ENCODE peak calls at places on chromosomes 4 and X, in six cellular contexts. Q is nephron progenitor cell; Z is fibroblast of mammary gland; I is stimulated activated effector memory CD8-positive, alpha-beta T cell treated with anti-CD3 and anti-CD28 coated beads, Interleukin-12 subunit alpha, Interleukin-12 subunit beta, amount 100 ng/mL, for 72 hours; H is BJ; R is frontal cortex. G is an unnamed sample.

GRCh38 chr4:95627004-95627403 is 78.2 kb upstream of the UNC5C start:
- DNase-seq in Q (no peak), Z (no peak), I (no peak), H (no peak), R (no peak), G (no peak)

GRCh38 chr4:169658970-169659735 is 38.8 kb downstream of the CLCN3 start:
- DNase-seq in Q (no peak), Z (no peak), I (no peak), H (no peak), R (no peak), G (no peak)

GRCh38 chr4:17762705-17763104 is 18.7 kb downstream of the FAM184B start:
- DNase-seq in Q (no peak), Z (peak), I (no peak), H (no peak), R (no peak), G (no peak)

GRCh38 chrX:108138814-108139213 is 47.2 kb downstream of the ATG4A start:
- DNase-seq in Q (no peak), Z (no peak), I (no peak), H (no peak), R (no peak), G (no peak)

GRCh38 chrX:1385251-1385794 is 6.6 kb downstream of the SLC25A6 start:
- DNase-seq in Q (no peak), Z (no peak), I (no peak), H (no peak), R (no peak), G (peak)

GRCh38 chrX:17412692-17413091 is 37.7 kb downstream of the NHS start:
- DNase-seq in Q (no peak), Z (peak), I (no peak), H (peak), R (no peak), G (no peak)

GRCh38 chr4:6278801-6279197 is 9.1 kb downstream of the WFS1 start:
- DNase-seq in Q (no peak), Z (peak), I (no peak), H (no peak), R (no peak), G (peak)

GRCh38 chrX:40887476-40887875 is 152.1 kb upstream of the MED14 start:
- DNase-seq in Q (no peak), Z (no peak), I (no peak), H (peak), R (no peak), G (no peak)

GRCh38 chr4:7973545-7973981 is 33.9 kb upstream of the AFAP1 start:
- DNase-seq in Q (no peak), Z (peak), I (no peak), H (no peak), R (no peak), G (no peak)

GRCh38 chr4:130359537-130359936 is 1263.6 kb downstream of the C4orf33 start:
- DNase-seq in Q (no peak), Z (peak), I (no peak), H (no peak), R (no peak), G (no peak)

GRCh38 chrX:133045986-133046385 is 50.9 kb downstream of the USP26 start:
- DNase-seq in Q (no peak), Z (peak), I (no peak), H (no peak), R (peak), G (no peak)

GRCh38 chr4:113878718-113879117 is 100.7 kb downstream of the ARSJ start:
- DNase-seq in Q (peak), Z (peak), I (no peak), H (no peak), R (no peak), G (no peak)

GRCh38 chrX:1086444-1087409 is 125.7 kb downstream of the CRLF2 start:
- DNase-seq in Q (no peak), Z (peak), I (no peak), H (peak), R (no peak), G (no peak)

GRCh38 chr4:42501624-42502401 is 104.5 kb downstream of the SHISA3 start:
- DNase-seq in Q (no peak), Z (no peak), I (no peak), H (no peak), R (no peak), G (no peak)

GRCh38 chr4:150072906-150073714 is 5.1 kb upstream of the DCLK2 start:
- DNase-seq in Q (no peak), Z (peak), I (no peak), H (peak), R (no peak), G (no peak)

GRCh38 chr4:114364857-114365256 is 233.8 kb upstream of the UGT8 start:
- DNase-seq in Q (no peak), Z (peak), I (no peak), H (peak), R (no peak), G (peak)

GRCh38 chr4:59838236-59838635 is 1361.9 kb upstream of the ADGRL3 start:
- DNase-seq in Q (no peak), Z (no peak), I (no peak), H (no peak), R (no peak), G (no peak)

GRCh38 chr4:80094191-80094590 is 21.2 kb upstream of the ANTXR2 start:
- DNase-seq in Q (no peak), Z (peak), I (no peak), H (no peak), R (no peak), G (no peak)

GRCh38 chr4:151604238-151604637 is 156.6 kb downstream of the GATB start:
- DNase-seq in Q (no peak), Z (peak), I (no peak), H (no peak), R (no peak), G (no peak)

GRCh38 chr4:188201851-188202250 is 62.6 kb downstream of the TRIML1 start:
- DNase-seq in Q (no peak), Z (peak), I (no peak), H (no peak), R (no peak), G (no peak)

GRCh38 chr4:105196523-105197145 is 50.0 kb downstream of the TET2 start:
- DNase-seq in Q (no peak), Z (peak), I (no peak), H (no peak), R (no peak), G (no peak)

GRCh38 chrX:46967547-46967946 is 55.3 kb downstream of the JADE3 start:
- DNase-seq in Q (no peak), Z (no peak), I (no peak), H (no peak), R (no peak), G (no peak)

GRCh38 chr4:77025643-77026321 is 50.0 kb downstream of the CCNI start:
- DNase-seq in Q (no peak), Z (peak), I (no peak), H (no peak), R (no peak), G (no peak)

GRCh38 chr4:43682551-43682950 is 766.1 kb downstream of the KCTD8 start:
- DNase-seq in Q (no peak), Z (no peak), I (no peak), H (no peak), R (no peak), G (no peak)

GRCh38 chrX:9166566-9166909 is 132.6 kb upstream of the FAM9B start:
- DNase-seq in Q (no peak), Z (peak), I (no peak), H (no peak), R (no peak), G (no peak)

G was measured in heart left ventricle.